ENCODE peak calls at places on chromosomes 7 and 10, in five cellular contexts. One of them, this sample, is unnamed.

GRCh38 chr10:88794731-88795130 is 7.8 kb upstream of the LIPM start:
- DNase-seq in non-pigmented ciliary epithelial cell: no peak
- DNase-seq in tibial nerve: no peak
- DNase-seq in HuH-7.5: no peak
- DNase-seq in myocyte: no peak
- DNase-seq in this sample: no peak

GRCh38 chr10:93160829-93161228 is 87.1 kb downstream of the CYP26A1 start:
- DNase-seq in non-pigmented ciliary epithelial cell: no peak
- DNase-seq in tibial nerve: peak
- DNase-seq in HuH-7.5: no peak
- DNase-seq in myocyte: peak
- DNase-seq in this sample: no peak

GRCh38 chr10:126907423-126907970 is 2.3 kb downstream of the DOCK1 start:
- DNase-seq in non-pigmented ciliary epithelial cell: no peak
- DNase-seq in tibial nerve: no peak
- DNase-seq in HuH-7.5: no peak
- DNase-seq in myocyte: no peak
- DNase-seq in this sample: no peak

GRCh38 chr10:63219749-63220148 is 86.6 kb downstream of the NRBF2 start:
- DNase-seq in non-pigmented ciliary epithelial cell: no peak
- DNase-seq in tibial nerve: no peak
- DNase-seq in HuH-7.5: no peak
- DNase-seq in myocyte: no peak
- DNase-seq in this sample: no peak

GRCh38 chr10:124509836-124510535 is 48.4 kb downstream of the LHPP start:
- DNase-seq in non-pigmented ciliary epithelial cell: no peak
- DNase-seq in tibial nerve: no peak
- DNase-seq in HuH-7.5: no peak
- DNase-seq in myocyte: no peak
- DNase-seq in this sample: no peak

GRCh38 chr10:96642530-96642929 is 55.7 kb upstream of the TM9SF3 start:
- DNase-seq in non-pigmented ciliary epithelial cell: no peak
- DNase-seq in tibial nerve: no peak
- DNase-seq in HuH-7.5: no peak
- DNase-seq in myocyte: no peak
- DNase-seq in this sample: no peak

GRCh38 chr10:116768786-116769185 is 26.4 kb upstream of the HSPA12A start:
- DNase-seq in non-pigmented ciliary epithelial cell: no peak
- DNase-seq in tibial nerve: no peak
- DNase-seq in HuH-7.5: no peak
- DNase-seq in myocyte: no peak
- DNase-seq in this sample: no peak

GRCh38 chr7:85622059-85622458 is 435.2 kb upstream of the SEMA3D start:
- DNase-seq in non-pigmented ciliary epithelial cell: no peak
- DNase-seq in tibial nerve: no peak
- DNase-seq in HuH-7.5: no peak
- DNase-seq in myocyte: no peak
- DNase-seq in this sample: no peak

GRCh38 chr10:33365314-33365713 is 30.8 kb upstream of the NRP1 start:
- DNase-seq in non-pigmented ciliary epithelial cell: no peak
- DNase-seq in tibial nerve: no peak
- DNase-seq in HuH-7.5: no peak
- DNase-seq in myocyte: no peak
- DNase-seq in this sample: no peak

GRCh38 chr10:128095023-128095752 is 31.0 kb downstream of the MKI67 start:
- DNase-seq in non-pigmented ciliary epithelial cell: no peak
- DNase-seq in tibial nerve: no peak
- DNase-seq in HuH-7.5: no peak
- DNase-seq in myocyte: no peak
- DNase-seq in this sample: no peak

GRCh38 chr10:84543077-84543476 is 214.7 kb downstream of the CCSER2 start:
- DNase-seq in non-pigmented ciliary epithelial cell: no peak
- DNase-seq in tibial nerve: no peak
- DNase-seq in HuH-7.5: no peak
- DNase-seq in myocyte: no peak
- DNase-seq in this sample: no peak

GRCh38 chr10:11488126-11488525 is 123.3 kb downstream of the USP6NL start:
- DNase-seq in non-pigmented ciliary epithelial cell: no peak
- DNase-seq in tibial nerve: no peak
- DNase-seq in HuH-7.5: no peak
- DNase-seq in myocyte: peak
- DNase-seq in this sample: no peak

GRCh38 chr10:17684537-17684936 is 40.6 kb downstream of the STAM start:
- DNase-seq in non-pigmented ciliary epithelial cell: no peak
- DNase-seq in tibial nerve: no peak
- DNase-seq in HuH-7.5: no peak
- DNase-seq in myocyte: no peak
- DNase-seq in this sample: no peak